ENCODE peak calls at places on chromosomes 2 and 18, in eight cellular contexts. One of them, this sample, is unnamed.

GRCh38 chr18:8882632-8883408 is 177.5 kb downstream of the MTCL1 start:
- DNase-seq in fibroblast of pulmonary artery: no peak
- DNase-seq in keratinocyte: no peak
- DNase-seq in GM06990: no peak
- DNase-seq in HL-60: no peak
- DNase-seq in A549: peak
- DNase-seq in hepatocyte: no peak
- DNase-seq in AG10803: no peak
- DNase-seq in this sample: no peak

GRCh38 chr2:163453920-163454319 is 281.9 kb downstream of the FIGN start:
- DNase-seq in keratinocyte: no peak
- DNase-seq in fibroblast of pulmonary artery: peak
- DNase-seq in AG10803: no peak
- DNase-seq in A549: no peak
- DNase-seq in hepatocyte: no peak
- DNase-seq in HL-60: no peak
- DNase-seq in GM06990: no peak
- DNase-seq in this sample: no peak

GRCh38 chr18:48705043-48705442 is 166.2 kb downstream of the CTIF start:
- DNase-seq in GM06990: no peak
- DNase-seq in HL-60: no peak
- DNase-seq in A549: no peak
- DNase-seq in hepatocyte: no peak
- DNase-seq in keratinocyte: no peak
- DNase-seq in AG10803: no peak
- DNase-seq in fibroblast of pulmonary artery: no peak
- DNase-seq in this sample: no peak

GRCh38 chr2:234682492-234683228 is 185.8 kb upstream of the ARL4C start:
- DNase-seq in keratinocyte: peak
- DNase-seq in GM06990: no peak
- DNase-seq in fibroblast of pulmonary artery: no peak
- DNase-seq in hepatocyte: no peak
- DNase-seq in HL-60: no peak
- DNase-seq in AG10803: peak
- DNase-seq in A549: no peak
- DNase-seq in this sample: peak

GRCh38 chr2:198371902-198372611 is 567.7 kb downstream of the PLCL1 start:
- DNase-seq in AG10803: peak
- DNase-seq in keratinocyte: no peak
- DNase-seq in fibroblast of pulmonary artery: no peak
- DNase-seq in GM06990: peak
- DNase-seq in HL-60: no peak
- DNase-seq in A549: no peak
- DNase-seq in hepatocyte: no peak
- DNase-seq in this sample: no peak

GRCh38 chr2:237380768-237381167 is 33.2 kb downstream of the COL6A3 start:
- DNase-seq in HL-60: no peak
- DNase-seq in AG10803: no peak
- DNase-seq in A549: no peak
- DNase-seq in keratinocyte: no peak
- DNase-seq in GM06990: no peak
- DNase-seq in hepatocyte: no peak
- DNase-seq in fibroblast of pulmonary artery: no peak
- DNase-seq in this sample: no peak

GRCh38 chr2:228767196-228767595 is 503.9 kb downstream of the PID1 start:
- DNase-seq in hepatocyte: no peak
- DNase-seq in fibroblast of pulmonary artery: peak
- DNase-seq in HL-60: no peak
- DNase-seq in AG10803: peak
- DNase-seq in A549: no peak
- DNase-seq in GM06990: no peak
- DNase-seq in keratinocyte: no peak
- DNase-seq in this sample: no peak

GRCh38 chr18:73879328-73879727 is 268.3 kb downstream of the FBXO15 start:
- DNase-seq in hepatocyte: no peak
- DNase-seq in HL-60: no peak
- DNase-seq in GM06990: no peak
- DNase-seq in A549: no peak
- DNase-seq in AG10803: no peak
- DNase-seq in fibroblast of pulmonary artery: no peak
- DNase-seq in keratinocyte: no peak
- DNase-seq in this sample: no peak

GRCh38 chr2:71513721-71514120 is 60.4 kb downstream of the DYSF start:
- DNase-seq in fibroblast of pulmonary artery: no peak
- DNase-seq in hepatocyte: no peak
- DNase-seq in GM06990: no peak
- DNase-seq in HL-60: no peak
- DNase-seq in AG10803: no peak
- DNase-seq in keratinocyte: no peak
- DNase-seq in A549: no peak
- DNase-seq in this sample: no peak

GRCh38 chr2:160375037-160375436 is 118.6 kb downstream of the RBMS1 start:
- DNase-seq in keratinocyte: no peak
- DNase-seq in fibroblast of pulmonary artery: peak
- DNase-seq in AG10803: peak
- DNase-seq in hepatocyte: no peak
- DNase-seq in HL-60: no peak
- DNase-seq in A549: peak
- DNase-seq in GM06990: no peak
- DNase-seq in this sample: no peak

GRCh38 chr2:52144588-52144987 is 1112.7 kb upstream of the NRXN1 start:
- DNase-seq in GM06990: no peak
- DNase-seq in fibroblast of pulmonary artery: no peak
- DNase-seq in A549: no peak
- DNase-seq in keratinocyte: no peak
- DNase-seq in AG10803: no peak
- DNase-seq in hepatocyte: no peak
- DNase-seq in HL-60: no peak
- DNase-seq in this sample: no peak

GRCh38 chr2:203484266-203485112 is 50.6 kb downstream of the RAPH1 start:
- DNase-seq in HL-60: peak
- DNase-seq in AG10803: peak
- DNase-seq in hepatocyte: no peak
- DNase-seq in A549: peak
- DNase-seq in GM06990: no peak
- DNase-seq in fibroblast of pulmonary artery: peak
- DNase-seq in keratinocyte: no peak
- DNase-seq in this sample: no peak

GRCh38 chr2:217387776-217388381 is 528.0 kb upstream of the TNP1 start:
- DNase-seq in hepatocyte: no peak
- DNase-seq in keratinocyte: no peak
- DNase-seq in GM06990: no peak
- DNase-seq in A549: peak
- DNase-seq in AG10803: no peak
- DNase-seq in HL-60: no peak
- DNase-seq in fibroblast of pulmonary artery: peak
- DNase-seq in this sample: no peak

GRCh38 chr2:158599609-158600008 is 142.9 kb downstream of the PKP4 start:
- DNase-seq in AG10803: no peak
- DNase-seq in hepatocyte: no peak
- DNase-seq in HL-60: no peak
- DNase-seq in keratinocyte: no peak
- DNase-seq in GM06990: no peak
- DNase-seq in fibroblast of pulmonary artery: no peak
- DNase-seq in A549: no peak
- DNase-seq in this sample: peak

GRCh38 chr18:179499-179898 is 21.1 kb downstream of the USP14 start:
- DNase-seq in A549: no peak
- DNase-seq in fibroblast of pulmonary artery: no peak
- DNase-seq in AG10803: no peak
- DNase-seq in hepatocyte: no peak
- DNase-seq in keratinocyte: no peak
- DNase-seq in GM06990: no peak
- DNase-seq in HL-60: no peak
- DNase-seq in this sample: no peak

GRCh38 chr2:179614121-179614520 is 247.3 kb downstream of the ZNF385B start:
- DNase-seq in A549: no peak
- DNase-seq in hepatocyte: no peak
- DNase-seq in fibroblast of pulmonary artery: no peak
- DNase-seq in keratinocyte: peak
- DNase-seq in HL-60: no peak
- DNase-seq in GM06990: no peak
- DNase-seq in AG10803: peak
- DNase-seq in this sample: no peak

GRCh38 chr2:98412751-98413445 is 31.8 kb upstream of the INPP4A start:
- DNase-seq in A549: peak
- DNase-seq in HL-60: peak
- DNase-seq in GM06990: no peak
- DNase-seq in hepatocyte: peak
- DNase-seq in keratinocyte: no peak
- DNase-seq in fibroblast of pulmonary artery: peak
- DNase-seq in AG10803: peak
- DNase-seq in this sample: peak

GRCh38 chr2:130390460-130391057 is 34.7 kb downstream of the PTPN18 start:
- DNase-seq in keratinocyte: no peak
- DNase-seq in fibroblast of pulmonary artery: no peak
- DNase-seq in AG10803: no peak
- DNase-seq in hepatocyte: no peak
- DNase-seq in HL-60: peak
- DNase-seq in GM06990: no peak
- DNase-seq in A549: no peak
- DNase-seq in this sample: no peak

DNA sequence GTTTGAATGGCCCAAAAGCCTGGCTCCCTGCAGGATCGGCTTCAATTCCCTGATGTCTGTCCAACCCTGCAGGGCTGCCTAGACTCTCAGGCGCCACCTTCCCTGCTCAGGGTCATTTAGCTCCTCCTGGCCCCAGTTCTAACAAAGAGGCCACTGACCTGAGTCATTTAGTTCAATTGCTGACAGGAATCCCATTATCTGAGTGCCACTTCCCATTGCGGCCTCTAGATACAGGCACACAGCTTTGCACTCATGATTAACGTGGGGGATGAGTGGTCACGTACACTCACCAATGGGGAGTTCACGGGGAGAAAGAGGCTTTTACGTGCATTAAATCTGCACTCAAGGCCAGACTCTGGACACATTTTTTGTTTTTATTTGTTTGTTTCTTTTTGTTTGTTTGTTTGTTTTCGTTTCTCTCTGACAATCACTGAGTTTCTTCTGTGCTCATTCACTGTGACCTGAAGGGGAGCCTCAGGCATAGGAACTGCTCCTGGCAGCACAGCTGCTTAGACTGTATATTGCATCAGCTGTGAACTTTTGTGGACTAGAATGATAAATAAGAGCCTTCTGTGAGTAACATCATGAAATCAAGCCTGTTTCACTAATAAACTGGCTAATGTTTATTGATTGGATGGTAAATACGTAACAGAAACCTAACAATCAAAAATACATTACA is 118.9 kb upstream of the CTNNA2 start:
- DNase-seq in keratinocyte: no peak
- DNase-seq in hepatocyte: peak
- DNase-seq in HL-60: no peak
- DNase-seq in GM06990: no peak
- DNase-seq in AG10803: no peak
- DNase-seq in A549: no peak
- DNase-seq in fibroblast of pulmonary artery: no peak
- DNase-seq in this sample: no peak
- TF ChIP-seq CTCF in keratinocyte: no peak
- TF ChIP-seq CTCF in hepatocyte: no peak
- TF ChIP-seq CTCF in HL-60: no peak
- TF ChIP-seq CTCF in GM06990: no peak
- TF ChIP-seq CTCF in AG10803: no peak
- TF ChIP-seq CTCF in A549: no peak
- TF ChIP-seq CTCF in fibroblast of pulmonary artery: no peak
- TF ChIP-seq CTCF in this sample: no peak

GRCh38 chr2:20557635-20558034 is 93.3 kb downstream of the HS1BP3 start:
- DNase-seq in A549: no peak
- DNase-seq in hepatocyte: no peak
- DNase-seq in AG10803: no peak
- DNase-seq in keratinocyte: no peak
- DNase-seq in HL-60: no peak
- DNase-seq in GM06990: no peak
- DNase-seq in fibroblast of pulmonary artery: no peak
- DNase-seq in this sample: no peak

GRCh38 chr2:20558391-20559150 is 92.3 kb downstream of the HS1BP3 start:
- DNase-seq in AG10803: no peak
- DNase-seq in hepatocyte: no peak
- DNase-seq in HL-60: no peak
- DNase-seq in GM06990: no peak
- DNase-seq in A549: no peak
- DNase-seq in fibroblast of pulmonary artery: no peak
- DNase-seq in keratinocyte: no peak
- DNase-seq in this sample: no peak

GRCh38 chr2:20555954-20556353 is 94.9 kb downstream of the HS1BP3 start:
- DNase-seq in A549: no peak
- DNase-seq in keratinocyte: no peak
- DNase-seq in AG10803: no peak
- DNase-seq in GM06990: no peak
- DNase-seq in fibroblast of pulmonary artery: no peak
- DNase-seq in HL-60: no peak
- DNase-seq in hepatocyte: no peak
- DNase-seq in this sample: no peak

GRCh38 chr2:20557226-20557625 is 93.7 kb downstream of the HS1BP3 start:
- DNase-seq in hepatocyte: no peak
- DNase-seq in HL-60: no peak
- DNase-seq in AG10803: no peak
- DNase-seq in keratinocyte: no peak
- DNase-seq in fibroblast of pulmonary artery: no peak
- DNase-seq in GM06990: no peak
- DNase-seq in A549: no peak
- DNase-seq in this sample: no peak

DNA sequence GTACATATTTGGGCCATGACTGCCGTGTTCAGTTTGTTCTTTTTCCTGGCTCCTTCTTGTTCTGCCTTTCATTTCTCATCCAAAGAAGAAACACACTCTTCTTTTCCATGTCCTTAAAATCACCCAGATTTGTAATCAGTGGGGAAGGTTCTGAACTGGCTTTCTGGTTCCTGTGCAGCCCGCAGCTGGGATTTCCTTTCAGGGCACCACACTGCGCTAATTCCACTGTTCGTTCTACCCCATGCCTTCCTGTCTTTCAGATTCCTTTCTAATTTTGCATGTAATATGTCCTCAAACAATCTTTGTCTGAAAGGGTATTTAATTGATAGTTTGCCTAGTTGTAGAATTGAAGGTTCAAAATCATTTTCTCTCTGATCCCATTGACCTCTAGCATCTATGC is 94.1 kb downstream of the HS1BP3 start:
- DNase-seq in fibroblast of pulmonary artery: no peak
- DNase-seq in AG10803: no peak
- DNase-seq in hepatocyte: no peak
- DNase-seq in keratinocyte: no peak
- DNase-seq in GM06990: no peak
- DNase-seq in A549: no peak
- DNase-seq in HL-60: no peak
- DNase-seq in this sample: no peak
- TF ChIP-seq CTCF in fibroblast of pulmonary artery: no peak
- TF ChIP-seq CTCF in AG10803: no peak
- TF ChIP-seq CTCF in hepatocyte: no peak
- TF ChIP-seq CTCF in keratinocyte: no peak
- TF ChIP-seq CTCF in GM06990: no peak
- TF ChIP-seq CTCF in A549: no peak
- TF ChIP-seq CTCF in HL-60: no peak
- TF ChIP-seq CTCF in this sample: no peak

GRCh38 chr2:209534228-209534627 is 110.4 kb downstream of the MAP2 start:
- DNase-seq in hepatocyte: no peak
- DNase-seq in fibroblast of pulmonary artery: no peak
- DNase-seq in AG10803: no peak
- DNase-seq in HL-60: no peak
- DNase-seq in GM06990: no peak
- DNase-seq in A549: no peak
- DNase-seq in keratinocyte: no peak
- DNase-seq in this sample: no peak
- TF ChIP-seq CTCF in hepatocyte: no peak
- TF ChIP-seq CTCF in fibroblast of pulmonary artery: no peak
- TF ChIP-seq CTCF in AG10803: no peak
- TF ChIP-seq CTCF in HL-60: no peak
- TF ChIP-seq CTCF in GM06990: no peak
- TF ChIP-seq CTCF in A549: no peak
- TF ChIP-seq CTCF in keratinocyte: no peak
- TF ChIP-seq CTCF in this sample: no peak

GRCh38 chr2:185628985-185629384 is 109.6 kb upstream of the FSIP2 start:
- DNase-seq in fibroblast of pulmonary artery: no peak
- DNase-seq in AG10803: no peak
- DNase-seq in HL-60: peak
- DNase-seq in GM06990: no peak
- DNase-seq in A549: peak
- DNase-seq in keratinocyte: no peak
- DNase-seq in hepatocyte: no peak
- DNase-seq in this sample: no peak
- TF ChIP-seq CTCF in fibroblast of pulmonary artery: no peak
- TF ChIP-seq CTCF in AG10803: no peak
- TF ChIP-seq CTCF in HL-60: no peak
- TF ChIP-seq CTCF in GM06990: peak
- TF ChIP-seq CTCF in A549: no peak
- TF ChIP-seq CTCF in keratinocyte: peak
- TF ChIP-seq CTCF in hepatocyte: peak
- TF ChIP-seq CTCF in this sample: no peak